ENCODE peak calls at places on chromosomes 12 and 14, in nine cellular contexts. Z, L, A, R, F, O, D, X and K are unnamed samples.

GRCh38 chr12:109020750-109021380 is at the start of gene SVOP:
- DNase-seq in L (peak; percentile 65), F (peak; percentile 37), A (peak; percentile 76), R (peak; percentile 76), D (peak; percentile 92), O (peak; percentile 76), X (peak; percentile 79), Z (peak; percentile 28), K (peak; percentile 3)

GRCh38 chr14:21852061-21852664 is 178.5 kb upstream of the OR4E1 start:
- DNase-seq in X (peak; percentile 51), Z (no peak), O (peak; percentile 31), R (peak; percentile 54), A (peak; percentile 20), D (no peak), L (peak; percentile 17), F (no peak), K (no peak)

GRCh38 chr12:121917950-121918678 is at the start of gene CFAP251:
- DNase-seq in F (peak; percentile 96), L (no peak), X (peak; percentile 30), R (peak; percentile 52), O (peak; percentile 99), D (peak; percentile 99), Z (peak; percentile 79), A (peak; percentile 58), K (peak; percentile 95)

GRCh38 chr14:51068268-51068667 is 26.6 kb downstream of the TRIM9 start:
- DNase-seq in A (no peak), R (no peak), O (no peak), D (no peak), L (no peak), X (no peak), F (no peak), Z (no peak), K (no peak)

GRCh38 chr12:57637364-57637763 is 4.4 kb upstream of the B4GALNT1 start:
- DNase-seq in A (no peak), F (no peak), D (no peak), X (no peak), O (no peak), Z (no peak), R (no peak), L (no peak), K (no peak)

GRCh38 chr12:109018276-109018675 is 2.6 kb downstream of the SVOP start:
- DNase-seq in X (no peak), O (no peak), Z (no peak), L (no peak), R (no peak), A (no peak), D (no peak), F (no peak), K (no peak)

GRCh38 chr12:60421741-60422140 is 825.9 kb downstream of the SLC16A7 start:
- DNase-seq in R (no peak), Z (no peak), A (peak; percentile 75), O (no peak), X (peak; percentile 17), F (no peak), D (no peak), L (no peak), K (no peak)

GRCh38 chr12:93979189-93979588 is 169.2 kb upstream of the PLXNC1 start:
- DNase-seq in L (peak; percentile 24), O (no peak), X (peak; percentile 65), Z (peak; percentile 24), R (peak; percentile 18), F (no peak), D (no peak), A (peak; percentile 38), K (no peak)

GRCh38 chr14:100879782-100880181 is 23.7 kb downstream of the RTL1 start:
- DNase-seq in X (no peak), O (no peak), Z (no peak), L (no peak), D (peak; percentile 22), A (no peak), R (no peak), F (no peak), K (no peak)

GRCh38 chr14:21768116-21768874 is 94.7 kb upstream of the OR4E1 start:
- DNase-seq in R (peak; percentile 33), F (no peak), A (peak; percentile 1), L (peak; percentile 24), O (no peak), Z (no peak), X (peak; percentile 53), D (no peak), K (no peak)

GRCh38 chr12:31903025-31903424 is 56.2 kb upstream of the RESF1 start:
- DNase-seq in X (no peak), F (no peak), O (no peak), L (no peak), Z (no peak), A (no peak), D (no peak), R (no peak), K (no peak)

GRCh38 chr12:93243689-93244513 is 133.8 kb upstream of the NUDT4 start:
- DNase-seq in A (peak; percentile 78), Z (peak; percentile 25), X (peak; percentile 41), F (peak; percentile 53), O (no peak), L (peak; percentile 79), R (no peak), D (no peak), K (no peak)

GRCh38 chr12:90995041-90995440 is 9.7 kb downstream of the EPYC start:
- DNase-seq in X (no peak), A (no peak), Z (no peak), L (no peak), D (no peak), O (no peak), R (no peak), F (no peak), K (no peak)

GRCh38 chr12:1529862-1530591 is 64.4 kb downstream of the FBXL14 start:
- DNase-seq in X (no peak), F (no peak), O (no peak), L (no peak), D (no peak), R (no peak), A (no peak), Z (no peak), K (no peak)

GRCh38 chr12:29158364-29158763 is 9.3 kb downstream of the FAR2 start:
- DNase-seq in F (peak; percentile 48), O (no peak), R (no peak), D (no peak), Z (no peak), X (no peak), L (no peak), A (no peak), K (no peak)

GRCh38 chr14:100540926-100541620 is 46.1 kb downstream of the BEGAIN start:
- DNase-seq in Z (no peak), X (no peak), L (no peak), O (peak; percentile 76), A (no peak), F (no peak), D (peak; percentile 51), R (no peak), K (no peak)

GRCh38 chr14:43360239-43360638 is 1146.8 kb downstream of the FSCB start:
- DNase-seq in A (no peak), F (no peak), D (no peak), O (no peak), L (no peak), R (no peak), Z (no peak), X (no peak), K (no peak)

GRCh38 chr12:12095016-12095415 is 24.3 kb downstream of the BCL2L14 start:
- DNase-seq in X (no peak), F (no peak), A (peak; percentile 52), D (no peak), R (no peak), L (no peak), O (no peak), Z (no peak), K (no peak)

GRCh38 chr12:57761391-57761998 is 5.4 kb downstream of the CYP27B1 start:
- DNase-seq in Z (no peak), A (no peak), R (no peak), O (no peak), L (no peak), X (no peak), D (peak; percentile 50), F (no peak), K (no peak)

GRCh38 chr12:47397664-47398281 is 308.1 kb downstream of the RPAP3 start:
- DNase-seq in A (peak; percentile 76), X (peak; percentile 94), R (no peak), F (no peak), Z (no peak), O (no peak), L (peak; percentile 74), D (no peak), K (no peak)

GRCh38 chr14:56127156-56127555 is 8.9 kb downstream of the PELI2 start:
- DNase-seq in Z (no peak), X (no peak), O (no peak), D (no peak), R (no peak), L (no peak), F (no peak), A (no peak), K (no peak)
- H3K4me1 ChIP-seq in Z (no peaks in the 10 kb centered on the region), X (no peaks in the 10 kb centered on the region), O (peaks cover 81% of the 10 kb centered on the region), D (peaks cover 25% of the 10 kb centered on the region), R (peaks cover 11% of the 10 kb centered on the region), L (no peaks in the 10 kb centered on the region), F (peaks cover 67% of the 10 kb centered on the region), A (peaks cover 13% of the 10 kb centered on the region), K (peaks cover 48% of the 10 kb centered on the region)

GRCh38 chr12:53217930-53218307 is 10.9 kb upstream of the ITGB7 start:
- DNase-seq in L (peak; percentile 39), X (no peak), O (no peak), A (peak; percentile 27), F (no peak), R (no peak), D (peak; percentile 39), Z (no peak), K (no peak)
- H3K27ac ChIP-seq in L (no peak overlapping the region), X (peak overlapping the region; percentile 39), O (no peak overlapping the region), A (peak overlapping the region; percentile 58), F (peak overlapping the region; percentile 99), R (peak overlapping the region; percentile 82), D (no peak overlapping the region), Z (peak overlapping the region; percentile 99), K (peak overlapping the region; percentile 62)

DNA sequence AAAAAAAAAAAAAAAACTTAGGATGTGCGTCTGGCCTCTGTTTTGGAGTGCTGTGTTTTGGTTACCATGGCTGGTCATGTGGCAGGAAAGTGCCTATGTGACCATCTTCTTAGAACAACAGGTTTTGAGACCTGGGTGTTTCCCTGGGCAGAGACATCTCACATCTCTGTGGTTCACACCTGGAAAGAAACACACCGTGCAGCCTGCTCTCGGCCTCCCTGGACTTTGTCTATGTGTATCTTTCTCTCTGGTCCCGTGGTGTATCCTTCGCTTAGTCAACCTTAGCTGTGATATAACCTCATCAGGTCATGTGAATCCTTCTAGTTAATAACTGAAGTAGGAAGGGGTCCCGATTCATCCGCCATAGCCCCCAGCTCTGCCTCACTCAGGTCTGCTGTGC is 22.6 kb downstream of the ACADS start:
- DNase-seq in O (no peak), R (no peak), F (no peak), A (no peak), Z (no peak), L (no peak), X (no peak), D (no peak), K (no peak)
- H3K36me3 ChIP-seq in O (no peaks in the 10 kb centered on the region), R (no peaks in the 10 kb centered on the region), F (no peaks in the 10 kb centered on the region), A (no peaks in the 10 kb centered on the region), Z (no peaks in the 10 kb centered on the region), L (no peaks in the 10 kb centered on the region), X (no peaks in the 10 kb centered on the region), D (no peaks in the 10 kb centered on the region), K (no peaks in the 10 kb centered on the region)

DNA sequence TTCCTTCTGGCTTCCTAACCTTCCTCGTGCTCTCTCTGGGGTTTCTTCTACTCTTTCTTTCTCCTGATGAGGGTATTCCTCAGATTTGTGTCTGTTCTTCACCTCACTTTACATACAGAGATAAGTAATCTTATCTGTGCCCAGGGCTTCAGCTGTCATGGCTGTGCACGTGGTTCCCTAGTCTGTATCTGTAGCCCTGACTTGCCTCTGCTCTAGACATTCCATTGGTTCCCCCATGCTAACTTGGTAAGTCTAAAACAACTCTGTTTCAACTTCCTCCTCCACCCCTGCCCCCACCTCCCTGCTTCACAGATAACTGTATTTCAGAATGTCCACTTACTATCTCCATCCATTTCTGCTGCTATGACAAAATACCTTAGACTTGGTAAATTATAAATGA is 10.8 kb downstream of the DIP2B start:
- DNase-seq in A (no peak), X (no peak), L (no peak), R (no peak), O (no peak), F (no peak), Z (no peak), D (no peak), K (no peak)
- H3K4me1 ChIP-seq in A (peaks cover 13% of the 10 kb centered on the region), X (no peaks in the 10 kb centered on the region), L (peaks cover 6% of the 10 kb centered on the region), R (no peaks in the 10 kb centered on the region), O (no peaks in the 10 kb centered on the region), F (peaks cover 22% of the 10 kb centered on the region), Z (no peaks in the 10 kb centered on the region), D (peaks cover 11% of the 10 kb centered on the region), K (peaks cover 8% of the 10 kb centered on the region)